ENCODE peak calls at places on chromosomes 1 and 21, in six cellular contexts. One of them, this sample, is unnamed.

GRCh38 chr1:28971980-28972771 is 57.8 kb downstream of the EPB41 start:
- DNase-seq in stomach: no peak
- DNase-seq in left ventricle myocardium inferior: no peak
- DNase-seq in GM12865: no peak
- DNase-seq in progenitor cell of endocrine pancreas: no peak
- DNase-seq in brain microvascular endothelial cell: peak; percentile 81
- DNase-seq in this sample: no peak

GRCh38 chr1:53878492-53879105 is 11.0 kb downstream of the YIPF1 start:
- DNase-seq in stomach: no peak
- DNase-seq in left ventricle myocardium inferior: no peak
- DNase-seq in GM12865: peak; percentile 72
- DNase-seq in progenitor cell of endocrine pancreas: no peak
- DNase-seq in brain microvascular endothelial cell: peak; percentile 8
- DNase-seq in this sample: peak; percentile 43

GRCh38 chr21:40179167-40179566 is 311.9 kb downstream of the PCP4 start:
- DNase-seq in stomach: no peak
- DNase-seq in left ventricle myocardium inferior: no peak
- DNase-seq in GM12865: no peak
- DNase-seq in progenitor cell of endocrine pancreas: no peak
- DNase-seq in brain microvascular endothelial cell: no peak
- DNase-seq in this sample: no peak

GRCh38 chr21:38086580-38086979 is 170.2 kb upstream of the KCNJ15 start:
- DNase-seq in stomach: no peak
- DNase-seq in left ventricle myocardium inferior: no peak
- DNase-seq in GM12865: no peak
- DNase-seq in progenitor cell of endocrine pancreas: no peak
- DNase-seq in brain microvascular endothelial cell: no peak
- DNase-seq in this sample: no peak

GRCh38 chr1:89736937-89737733 is 83.7 kb upstream of the LRRC8D start:
- DNase-seq in stomach: no peak
- DNase-seq in left ventricle myocardium inferior: no peak
- DNase-seq in GM12865: no peak
- DNase-seq in progenitor cell of endocrine pancreas: no peak
- DNase-seq in brain microvascular endothelial cell: no peak
- DNase-seq in this sample: no peak

GRCh38 chr1:20361805-20362381 is 71.2 kb downstream of the VWA5B1 start:
- DNase-seq in stomach: peak; percentile 32
- DNase-seq in left ventricle myocardium inferior: peak; percentile 65
- DNase-seq in GM12865: no peak
- DNase-seq in progenitor cell of endocrine pancreas: peak; percentile 83
- DNase-seq in brain microvascular endothelial cell: peak; percentile 37
- DNase-seq in this sample: peak; percentile 52

GRCh38 chr1:98344726-98345125 is 316.8 kb upstream of the SNX7 start:
- DNase-seq in stomach: no peak
- DNase-seq in left ventricle myocardium inferior: no peak
- DNase-seq in GM12865: no peak
- DNase-seq in progenitor cell of endocrine pancreas: no peak
- DNase-seq in brain microvascular endothelial cell: no peak
- DNase-seq in this sample: no peak

GRCh38 chr21:25988738-25989137 is 181.8 kb downstream of the APP start:
- DNase-seq in stomach: no peak
- DNase-seq in left ventricle myocardium inferior: no peak
- DNase-seq in GM12865: no peak
- DNase-seq in progenitor cell of endocrine pancreas: no peak
- DNase-seq in brain microvascular endothelial cell: no peak
- DNase-seq in this sample: no peak

GRCh38 chr1:200869753-200870391 is 2.9 kb upstream of the GPR25 start:
- DNase-seq in stomach: no peak
- DNase-seq in left ventricle myocardium inferior: no peak
- DNase-seq in GM12865: peak; percentile 92
- DNase-seq in progenitor cell of endocrine pancreas: no peak
- DNase-seq in brain microvascular endothelial cell: no peak
- DNase-seq in this sample: peak; percentile 69

GRCh38 chr1:17053071-17053684 is 654 bp downstream of the SDHB start:
- DNase-seq in stomach: no peak
- DNase-seq in left ventricle myocardium inferior: no peak
- DNase-seq in GM12865: no peak
- DNase-seq in progenitor cell of endocrine pancreas: no peak
- DNase-seq in brain microvascular endothelial cell: no peak
- DNase-seq in this sample: no peak

GRCh38 chr1:169595764-169596711 is 9.8 kb upstream of the F5 start:
- DNase-seq in stomach: no peak
- DNase-seq in left ventricle myocardium inferior: no peak
- DNase-seq in GM12865: peak; percentile 56
- DNase-seq in progenitor cell of endocrine pancreas: peak; percentile 41
- DNase-seq in brain microvascular endothelial cell: peak; percentile 44
- DNase-seq in this sample: no peak

GRCh38 chr1:84480658-84481057 is 1.6 kb downstream of the RPF1 start:
- DNase-seq in stomach: no peak
- DNase-seq in left ventricle myocardium inferior: no peak
- DNase-seq in GM12865: peak; percentile 40
- DNase-seq in progenitor cell of endocrine pancreas: no peak
- DNase-seq in brain microvascular endothelial cell: no peak
- DNase-seq in this sample: peak; percentile 22

GRCh38 chr1:244207935-244208244 is 156.8 kb downstream of the ZBTB18 start:
- DNase-seq in stomach: no peak
- DNase-seq in left ventricle myocardium inferior: no peak
- DNase-seq in GM12865: no peak
- DNase-seq in progenitor cell of endocrine pancreas: no peak
- DNase-seq in brain microvascular endothelial cell: no peak
- DNase-seq in this sample: no peak

GRCh38 chr21:33318087-33318486 is 6.7 kb upstream of the IFNAR1 start:
- DNase-seq in stomach: no peak
- DNase-seq in left ventricle myocardium inferior: no peak
- DNase-seq in GM12865: no peak
- DNase-seq in progenitor cell of endocrine pancreas: no peak
- DNase-seq in brain microvascular endothelial cell: no peak
- DNase-seq in this sample: no peak

GRCh38 chr1:169368406-169368769 is 393 bp downstream of the BLZF1 start:
- DNase-seq in stomach: peak; percentile 26
- DNase-seq in left ventricle myocardium inferior: no peak
- DNase-seq in GM12865: peak; percentile 40
- DNase-seq in progenitor cell of endocrine pancreas: no peak
- DNase-seq in brain microvascular endothelial cell: peak; percentile 4
- DNase-seq in this sample: peak; percentile 15

GRCh38 chr1:170734412-170735175 is 70.7 kb downstream of the PRRX1 start:
- DNase-seq in stomach: no peak
- DNase-seq in left ventricle myocardium inferior: no peak
- DNase-seq in GM12865: no peak
- DNase-seq in progenitor cell of endocrine pancreas: no peak
- DNase-seq in brain microvascular endothelial cell: peak; percentile 47
- DNase-seq in this sample: no peak

GRCh38 chr21:45991606-45992301 is 10.2 kb downstream of the COL6A1 start:
- DNase-seq in stomach: peak; percentile 21
- DNase-seq in left ventricle myocardium inferior: peak; percentile 12
- DNase-seq in GM12865: no peak
- DNase-seq in progenitor cell of endocrine pancreas: no peak
- DNase-seq in brain microvascular endothelial cell: no peak
- DNase-seq in this sample: no peak

GRCh38 chr1:221663321-221663720 is 78.6 kb downstream of the DUSP10 start:
- DNase-seq in stomach: no peak
- DNase-seq in left ventricle myocardium inferior: no peak
- DNase-seq in GM12865: no peak
- DNase-seq in progenitor cell of endocrine pancreas: no peak
- DNase-seq in brain microvascular endothelial cell: peak; percentile 11
- DNase-seq in this sample: no peak

GRCh38 chr1:176976771-176977170 is 187.7 kb downstream of the ASTN1 start:
- DNase-seq in stomach: no peak
- DNase-seq in left ventricle myocardium inferior: no peak
- DNase-seq in GM12865: no peak
- DNase-seq in progenitor cell of endocrine pancreas: no peak
- DNase-seq in brain microvascular endothelial cell: no peak
- DNase-seq in this sample: no peak

GRCh38 chr1:177907000-177907399 is 62.9 kb downstream of the SEC16B start:
- DNase-seq in stomach: no peak
- DNase-seq in left ventricle myocardium inferior: no peak
- DNase-seq in GM12865: no peak
- DNase-seq in progenitor cell of endocrine pancreas: no peak
- DNase-seq in brain microvascular endothelial cell: no peak
- DNase-seq in this sample: no peak

GRCh38 chr1:179921472-179921871 is 33.1 kb upstream of the CEP350 start:
- DNase-seq in stomach: no peak
- DNase-seq in left ventricle myocardium inferior: no peak
- DNase-seq in GM12865: no peak
- DNase-seq in progenitor cell of endocrine pancreas: no peak
- DNase-seq in brain microvascular endothelial cell: no peak
- DNase-seq in this sample: no peak

GRCh38 chr1:52603301-52603675 is 1.1 kb downstream of the GPX7 start:
- DNase-seq in stomach: no peak
- DNase-seq in left ventricle myocardium inferior: no peak
- DNase-seq in GM12865: no peak
- DNase-seq in progenitor cell of endocrine pancreas: no peak
- DNase-seq in brain microvascular endothelial cell: no peak
- DNase-seq in this sample: no peak

GRCh38 chr21:35635261-35635660 is 425.1 kb downstream of the SETD4 start:
- DNase-seq in stomach: no peak
- DNase-seq in left ventricle myocardium inferior: no peak
- DNase-seq in GM12865: no peak
- DNase-seq in progenitor cell of endocrine pancreas: no peak
- DNase-seq in brain microvascular endothelial cell: peak; percentile 75
- DNase-seq in this sample: no peak

GRCh38 chr1:214990619-214991018 is 91.9 kb upstream of the KCNK2 start:
- DNase-seq in stomach: no peak
- DNase-seq in left ventricle myocardium inferior: no peak
- DNase-seq in GM12865: no peak
- DNase-seq in progenitor cell of endocrine pancreas: no peak
- DNase-seq in brain microvascular endothelial cell: peak; percentile 95
- DNase-seq in this sample: no peak

GRCh38 chr1:59901770-59902388 is 24.7 kb downstream of the CYP2J2 start:
- DNase-seq in stomach: no peak
- DNase-seq in left ventricle myocardium inferior: no peak
- DNase-seq in GM12865: no peak
- DNase-seq in progenitor cell of endocrine pancreas: no peak
- DNase-seq in brain microvascular endothelial cell: no peak
- DNase-seq in this sample: no peak

GRCh38 chr1:59898927-59899326 is 27.6 kb downstream of the CYP2J2 start:
- DNase-seq in stomach: no peak
- DNase-seq in left ventricle myocardium inferior: no peak
- DNase-seq in GM12865: no peak
- DNase-seq in progenitor cell of endocrine pancreas: no peak
- DNase-seq in brain microvascular endothelial cell: no peak
- DNase-seq in this sample: no peak

GRCh38 chr1:59908084-59908483 is 18.5 kb downstream of the CYP2J2 start:
- DNase-seq in stomach: no peak
- DNase-seq in left ventricle myocardium inferior: no peak
- DNase-seq in GM12865: no peak
- DNase-seq in progenitor cell of endocrine pancreas: no peak
- DNase-seq in brain microvascular endothelial cell: no peak
- DNase-seq in this sample: no peak

GRCh38 chr1:59900640-59901039 is 25.9 kb downstream of the CYP2J2 start:
- DNase-seq in stomach: no peak
- DNase-seq in left ventricle myocardium inferior: no peak
- DNase-seq in GM12865: no peak
- DNase-seq in progenitor cell of endocrine pancreas: no peak
- DNase-seq in brain microvascular endothelial cell: no peak
- DNase-seq in this sample: no peak

GRCh38 chr1:59903136-59903754 is 23.3 kb downstream of the CYP2J2 start:
- DNase-seq in stomach: no peak
- DNase-seq in left ventricle myocardium inferior: no peak
- DNase-seq in GM12865: peak; percentile 18
- DNase-seq in progenitor cell of endocrine pancreas: no peak
- DNase-seq in brain microvascular endothelial cell: peak; percentile 20
- DNase-seq in this sample: peak; percentile 25
- TF ChIP-seq CTCF in stomach: no peak
- TF ChIP-seq CTCF in left ventricle myocardium inferior: peak; percentile 43
- TF ChIP-seq CTCF in GM12865: peak; percentile 39
- TF ChIP-seq CTCF in progenitor cell of endocrine pancreas: peak; percentile 65
- TF ChIP-seq CTCF in brain microvascular endothelial cell: peak; percentile 75
- TF ChIP-seq CTCF in this sample: no peak

GRCh38 chr1:186620526-186620925 is 59.7 kb downstream of the PTGS2 start:
- DNase-seq in stomach: no peak
- DNase-seq in left ventricle myocardium inferior: no peak
- DNase-seq in GM12865: no peak
- DNase-seq in progenitor cell of endocrine pancreas: no peak
- DNase-seq in brain microvascular endothelial cell: no peak
- DNase-seq in this sample: no peak

GRCh38 chr1:186626969-186627368 is 53.3 kb downstream of the PTGS2 start:
- DNase-seq in stomach: no peak
- DNase-seq in left ventricle myocardium inferior: no peak
- DNase-seq in GM12865: no peak
- DNase-seq in progenitor cell of endocrine pancreas: no peak
- DNase-seq in brain microvascular endothelial cell: no peak
- DNase-seq in this sample: no peak

GRCh38 chr1:186626533-186626932 is 53.7 kb downstream of the PTGS2 start:
- DNase-seq in stomach: no peak
- DNase-seq in left ventricle myocardium inferior: no peak
- DNase-seq in GM12865: peak; percentile 19
- DNase-seq in progenitor cell of endocrine pancreas: no peak
- DNase-seq in brain microvascular endothelial cell: peak; percentile 41
- DNase-seq in this sample: no peak

GRCh38 chr1:186620951-186621350 is 59.3 kb downstream of the PTGS2 start:
- DNase-seq in stomach: no peak
- DNase-seq in left ventricle myocardium inferior: no peak
- DNase-seq in GM12865: peak; percentile 68
- DNase-seq in progenitor cell of endocrine pancreas: no peak
- DNase-seq in brain microvascular endothelial cell: peak; percentile 90
- DNase-seq in this sample: no peak

GRCh38 chr1:186623547-186623946 is 56.7 kb downstream of the PTGS2 start:
- DNase-seq in stomach: no peak
- DNase-seq in left ventricle myocardium inferior: no peak
- DNase-seq in GM12865: no peak
- DNase-seq in progenitor cell of endocrine pancreas: no peak
- DNase-seq in brain microvascular endothelial cell: no peak
- DNase-seq in this sample: no peak
- TF ChIP-seq CTCF in stomach: no peak
- TF ChIP-seq CTCF in left ventricle myocardium inferior: no peak
- TF ChIP-seq CTCF in GM12865: no peak
- TF ChIP-seq CTCF in progenitor cell of endocrine pancreas: no peak
- TF ChIP-seq CTCF in brain microvascular endothelial cell: no peak
- TF ChIP-seq CTCF in this sample: no peak

GRCh38 chr1:184222561-184223157 is 164.2 kb upstream of the C1orf21 start:
- DNase-seq in stomach: peak; percentile 53
- DNase-seq in left ventricle myocardium inferior: no peak
- DNase-seq in GM12865: peak; percentile 52
- DNase-seq in progenitor cell of endocrine pancreas: peak; percentile 23
- DNase-seq in brain microvascular endothelial cell: peak; percentile 39
- DNase-seq in this sample: peak; percentile 60
- TF ChIP-seq CTCF in stomach: peak; percentile 94
- TF ChIP-seq CTCF in left ventricle myocardium inferior: peak; percentile 98
- TF ChIP-seq CTCF in GM12865: peak; percentile 93
- TF ChIP-seq CTCF in progenitor cell of endocrine pancreas: peak; percentile 87
- TF ChIP-seq CTCF in brain microvascular endothelial cell: peak; percentile 96
- TF ChIP-seq CTCF in this sample: peak; percentile 87

GRCh38 chr1:19234224-19234623 is 17.1 kb downstream of the EMC1 start:
- DNase-seq in stomach: no peak
- DNase-seq in left ventricle myocardium inferior: no peak
- DNase-seq in GM12865: no peak
- DNase-seq in progenitor cell of endocrine pancreas: no peak
- DNase-seq in brain microvascular endothelial cell: no peak
- DNase-seq in this sample: no peak

GRCh38 chr1:19229828-19230325 is 19.8 kb upstream of the UBR4 start:
- DNase-seq in stomach: no peak
- DNase-seq in left ventricle myocardium inferior: no peak
- DNase-seq in GM12865: no peak
- DNase-seq in progenitor cell of endocrine pancreas: no peak
- DNase-seq in brain microvascular endothelial cell: no peak
- DNase-seq in this sample: no peak

GRCh38 chr1:19229229-19229628 is 19.2 kb upstream of the UBR4 start:
- DNase-seq in stomach: no peak
- DNase-seq in left ventricle myocardium inferior: no peak
- DNase-seq in GM12865: no peak
- DNase-seq in progenitor cell of endocrine pancreas: no peak
- DNase-seq in brain microvascular endothelial cell: no peak
- DNase-seq in this sample: no peak

GRCh38 chr1:19232526-19232851 is 18.8 kb downstream of the EMC1 start:
- DNase-seq in stomach: no peak
- DNase-seq in left ventricle myocardium inferior: peak; percentile 34
- DNase-seq in GM12865: no peak
- DNase-seq in progenitor cell of endocrine pancreas: no peak
- DNase-seq in brain microvascular endothelial cell: no peak
- DNase-seq in this sample: no peak
- TF ChIP-seq CTCF in stomach: no peak
- TF ChIP-seq CTCF in left ventricle myocardium inferior: peak; percentile 36
- TF ChIP-seq CTCF in GM12865: no peak
- TF ChIP-seq CTCF in progenitor cell of endocrine pancreas: no peak
- TF ChIP-seq CTCF in brain microvascular endothelial cell: peak; percentile 28
- TF ChIP-seq CTCF in this sample: no peak

This sample was measured in GM10248.